ENCODE peak calls at places on chromosomes 13 and 19, in nine cellular contexts. N is trophoblast cell; Y is iPS DF 6.9; C is ovary; I is IMR-90; L is tibial artery; E is thoracic aorta; O is CD4-positive, CD25-positive, alpha-beta regulatory T cell; U is transverse colon. B is an unnamed sample.

GRCh38 chr13:102620512-102620911 is 23.7 kb downstream of the TPP2 start:
- DNase-seq in N (no peak), Y (no peak), C (no peak), I (no peak), L (no peak), E (no peak), O (no peak), U (no peak), B (no peak)

GRCh38 chr19:42352216-42352892 is 26.9 kb downstream of the MEGF8 start:
- DNase-seq in N (no peak), Y (no peak), C (no peak), I (peak; percentile 8), L (no peak), E (no peak), O (no peak), U (no peak), B (no peak)

GRCh38 chr19:33159149-33159548 is 27.2 kb downstream of the WDR88 start:
- DNase-seq in N (no peak), Y (no peak), C (no peak), I (no peak), L (no peak), E (no peak), O (no peak), U (no peak), B (no peak)

GRCh38 chr19:2250765-2251576 is 1.8 kb downstream of the AMH start:
- DNase-seq in N (no peak), Y (no peak), C (no peak), I (no peak), L (no peak), E (no peak), O (no peak), U (no peak), B (no peak)

GRCh38 chr13:48775804-48776203 is 122.1 kb downstream of the CYSLTR2 start:
- DNase-seq in N (peak; percentile 64), Y (no peak), C (no peak), I (peak; percentile 97), L (no peak), E (no peak), O (no peak), U (no peak), B (no peak)

GRCh38 chr19:29850482-29850881 is 38.7 kb downstream of the CCNE1 start:
- DNase-seq in N (no peak), Y (no peak), C (no peak), I (no peak), L (no peak), E (no peak), O (no peak), U (no peak), B (no peak)

GRCh38 chr13:30581582-30581981 is 36.1 kb upstream of the USPL1 start:
- DNase-seq in N (no peak), Y (no peak), C (no peak), I (peak; percentile 36), L (no peak), E (no peak), O (no peak), U (no peak), B (no peak)

GRCh38 chr19:49335071-49335783 is at the start of gene CD37:
- DNase-seq in N (no peak), Y (no peak), C (no peak), I (no peak), L (peak; percentile 66), E (no peak), O (peak; percentile 25), U (peak; percentile 37), B (peak; percentile 85)

GRCh38 chr19:32012886-32013635 is 332.3 kb upstream of the ZNF507 start:
- DNase-seq in N (no peak), Y (no peak), C (no peak), I (no peak), L (no peak), E (no peak), O (no peak), U (no peak), B (no peak)

GRCh38 chr13:30148171-30148754 is 159.1 kb downstream of the KATNAL1 start:
- DNase-seq in N (no peak), Y (no peak), C (no peak), I (no peak), L (no peak), E (no peak), O (no peak), U (no peak), B (no peak)

GRCh38 chr13:28535734-28536133 is 40.8 kb upstream of the FLT1 start:
- DNase-seq in N (no peak), Y (no peak), C (no peak), I (no peak), L (no peak), E (no peak), O (no peak), U (no peak), B (no peak)

GRCh38 chr13:25067054-25067453 is 28.9 kb upstream of the PABPC3 start:
- DNase-seq in N (no peak), Y (no peak), C (no peak), I (no peak), L (no peak), E (no peak), O (no peak), U (no peak), B (no peak)

GRCh38 chr19:51688665-51689571 is 4.2 kb upstream of the SPACA6 start:
- DNase-seq in N (peak; percentile 88), Y (peak; percentile 57), C (peak; percentile 95), I (peak; percentile 95), L (peak; percentile 97), E (peak; percentile 74), O (no peak), U (peak; percentile 82), B (peak; percentile 92)

GRCh38 chr13:52903320-52903719 is 54.9 kb upstream of the PCDH8 start:
- DNase-seq in N (no peak), Y (no peak), C (no peak), I (no peak), L (no peak), E (no peak), O (no peak), U (no peak), B (no peak)
- H3K4me1 ChIP-seq in N (peaks cover 12% of the 10 kb centered on the region), Y (peaks cover 4% of the 10 kb centered on the region), C (no peaks in the 10 kb centered on the region), I (no peaks in the 10 kb centered on the region), L (no peaks in the 10 kb centered on the region), E (no peaks in the 10 kb centered on the region), O (no peaks in the 10 kb centered on the region), U (no peaks in the 10 kb centered on the region), B (no peaks in the 10 kb centered on the region)

GRCh38 chr13:32737111-32737571 is 150.9 kb downstream of the PDS5B start:
- DNase-seq in N (no peak), Y (no peak), C (no peak), I (no peak), L (no peak), E (no peak), O (no peak), U (no peak), B (no peak)
- H3K27ac ChIP-seq in N (no peak overlapping the region), Y (no peak overlapping the region), C (peak overlapping the region; percentile 67), I (no peak overlapping the region), L (peak overlapping the region; percentile 69), E (peak overlapping the region; percentile 58), O (peak overlapping the region; percentile 83), U (peak overlapping the region; percentile 77), B (peak overlapping the region; percentile 70)

GRCh38 chr19:8305798-8306197 is 2.4 kb downstream of the CD320 start:
- DNase-seq in N (no peak), Y (no peak), C (peak; percentile 17), I (no peak), L (peak; percentile 28), E (no peak), O (peak; percentile 0), U (peak; percentile 8), B (peak; percentile 28)
- H3K4me1 ChIP-seq in N (peaks cover 8% of the 10 kb centered on the region), Y (no peaks in the 10 kb centered on the region), C (peaks cover 7% of the 10 kb centered on the region), I (peaks cover 6% of the 10 kb centered on the region), L (peaks cover 16% of the 10 kb centered on the region), E (peaks cover 27% of the 10 kb centered on the region), O (peaks cover 40% of the 10 kb centered on the region), U (peaks cover 32% of the 10 kb centered on the region), B (peaks cover 41% of the 10 kb centered on the region)

GRCh38 chr19:38974599-38975213 is 836 bp downstream of the FBXO17 start:
- DNase-seq in N (no peak), Y (no peak), C (no peak), I (no peak), L (no peak), E (no peak), O (no peak), U (no peak), B (no peak)
- H3K27ac ChIP-seq in N (no peak overlapping the region), Y (no peak overlapping the region), C (peak overlapping the region; percentile 95), I (peak overlapping the region; percentile 78), L (peak overlapping the region; percentile 93), E (peak overlapping the region; percentile 91), O (no peak overlapping the region), U (peak overlapping the region; percentile 85), B (peak overlapping the region; percentile 86)

DNA sequence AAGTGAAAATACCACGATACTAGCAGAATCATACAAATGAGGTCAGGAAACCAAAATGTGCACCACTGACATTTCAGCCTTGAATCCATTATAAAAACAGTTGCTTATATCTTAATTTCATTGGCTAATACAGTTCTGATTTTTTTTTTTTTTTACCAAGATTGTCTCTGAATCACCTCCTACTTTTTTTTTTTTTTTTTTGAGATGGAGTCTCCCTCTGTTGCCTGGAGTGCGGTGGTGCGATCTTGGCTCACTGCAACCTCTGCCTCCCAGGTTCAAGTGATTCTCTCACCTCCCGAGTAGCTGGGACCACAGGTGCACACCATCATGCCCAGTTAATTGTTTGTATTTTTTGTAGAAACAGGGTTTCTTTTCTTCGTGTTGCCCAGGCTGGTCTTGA is 270.2 kb downstream of the LMO7 start:
- DNase-seq in N (no peak), Y (no peak), C (no peak), I (no peak), L (no peak), E (no peak), O (no peak), U (no peak), B (no peak)
- H3K4me1 ChIP-seq in N (peaks cover 2% of the 10 kb centered on the region), Y (no peaks in the 10 kb centered on the region), C (peaks cover 4% of the 10 kb centered on the region), I (no peaks in the 10 kb centered on the region), L (peaks cover 15% of the 10 kb centered on the region), E (peaks cover 34% of the 10 kb centered on the region), O (no peaks in the 10 kb centered on the region), U (no peaks in the 10 kb centered on the region), B (no peaks in the 10 kb centered on the region)

GRCh38 chr19:10975374-10976036 is 14.7 kb downstream of the SMARCA4 start:
- DNase-seq in N (no peak), Y (no peak), C (peak; percentile 81), I (peak; percentile 66), L (peak; percentile 78), E (no peak), O (no peak), U (no peak), B (no peak)
- H3K27ac ChIP-seq in N (no peak overlapping the region), Y (no peak overlapping the region), C (peak overlapping the region; percentile 86), I (peak overlapping the region; percentile 48), L (peak overlapping the region; percentile 81), E (peak overlapping the region; percentile 76), O (no peak overlapping the region), U (peak overlapping the region; percentile 62), B (peak overlapping the region; percentile 51)

GRCh38 chr19:34176581-34176980 is 4.3 kb downstream of the LSM14A start:
- DNase-seq in N (no peak), Y (no peak), C (no peak), I (no peak), L (no peak), E (no peak), O (no peak), U (no peak), B (no peak)
- H3K4me1 ChIP-seq in N (peaks cover 7% of the 10 kb centered on the region), Y (peaks cover 1% of the 10 kb centered on the region), C (peaks cover 18% of the 10 kb centered on the region), I (peaks cover 11% of the 10 kb centered on the region), L (peaks cover 65% of the 10 kb centered on the region), E (peaks cover 79% of the 10 kb centered on the region), O (peaks cover 86% of the 10 kb centered on the region), U (peaks cover 72% of the 10 kb centered on the region), B (peaks cover 85% of the 10 kb centered on the region)

GRCh38 chr19:55659822-55660221 is 5.0 kb downstream of the U2AF2 start:
- DNase-seq in N (no peak), Y (no peak), C (no peak), I (no peak), L (no peak), E (no peak), O (no peak), U (no peak), B (peak; percentile 31)
- H3K27ac ChIP-seq in N (no peak overlapping the region), Y (no peak overlapping the region), C (no peak overlapping the region), I (no peak overlapping the region), L (no peak overlapping the region), E (no peak overlapping the region), O (no peak overlapping the region), U (no peak overlapping the region), B (no peak overlapping the region)

B was measured in left lung.